ENCODE peak calls at places on chromosome 2, in eight cellular contexts. K is kidney; Z is RWPE1; Y is OCI-LY7; Q is CD4-positive, alpha-beta T cell; R is H9; C is upper lobe of right lung; F is psoas muscle. U is an unnamed sample.
A peak's percentile ranks its signal among the peaks of the same experiment; 100 is the strongest.

GRCh38 chr2:10433948-10434884 is 13.9 kb downstream of the ODC1 start:
- DNase-seq in K (no peak), Z (no peak), Y (no peak), Q (no peak), R (no peak), C (no peak), F (peak; percentile 40), U (no peak)

GRCh38 chr2:238269741-238270140 is 18.7 kb downstream of the PER2 start:
- DNase-seq in K (no peak), Z (no peak), Y (no peak), Q (no peak), R (no peak), C (no peak), F (no peak), U (no peak)

GRCh38 chr2:240211598-240212424 is 71.4 kb upstream of the OTOS start:
- DNase-seq in K (peak; percentile 55), Z (no peak), Y (no peak), Q (no peak), R (no peak), C (no peak), F (peak; percentile 47), U (no peak)

GRCh38 chr2:177553176-177553909 is 160.8 kb downstream of the AGPS start:
- DNase-seq in K (no peak), Z (peak; percentile 14), Y (no peak), Q (no peak), R (no peak), C (no peak), F (no peak), U (no peak)

GRCh38 chr2:70995227-70995729 is 605 bp upstream of the TEX261 start:
- DNase-seq in K (no peak), Z (peak; percentile 29), Y (peak; percentile 83), Q (peak; percentile 53), R (peak; percentile 52), C (peak; percentile 69), F (no peak), U (peak; percentile 69)

GRCh38 chr2:40243581-40243980 is 208.3 kb downstream of the SLC8A1 start:
- DNase-seq in K (no peak), Z (no peak), Y (no peak), Q (no peak), R (no peak), C (no peak), F (no peak), U (no peak)

GRCh38 chr2:12816379-12817306 is 99.9 kb downstream of the TRIB2 start:
- DNase-seq in K (no peak), Z (peak; percentile 71), Y (no peak), Q (no peak), R (no peak), C (no peak), F (no peak), U (no peak)

GRCh38 chr2:32947484-32948143 is 861 bp downstream of the LTBP1 start:
- DNase-seq in K (peak; percentile 76), Z (peak; percentile 44), Y (peak; percentile 88), Q (no peak), R (peak; percentile 73), C (peak; percentile 65), F (peak; percentile 61), U (no peak)

GRCh38 chr2:121356058-121356640 is 71.1 kb upstream of the TFCP2L1 start:
- DNase-seq in K (no peak), Z (peak; percentile 58), Y (peak; percentile 56), Q (no peak), R (peak; percentile 62), C (no peak), F (no peak), U (no peak)

DNA sequence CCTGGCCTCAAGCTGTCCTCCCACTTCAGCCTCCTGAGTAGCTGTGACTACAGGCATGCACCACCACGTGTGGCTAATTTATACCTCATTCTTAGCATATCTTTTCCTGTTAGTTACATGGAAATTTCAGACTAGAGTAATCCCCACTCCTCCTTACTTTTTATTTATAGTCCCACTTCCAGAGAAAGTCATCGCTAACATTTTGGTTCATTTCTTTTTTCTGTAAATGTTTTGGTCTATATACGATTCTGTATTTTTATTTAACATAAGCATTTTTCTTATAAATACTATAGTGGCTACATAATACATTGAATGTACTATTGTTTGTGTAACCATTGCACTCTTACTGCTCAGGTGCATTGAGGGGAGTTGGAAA is 42.3 kb downstream of the DDX1 start:
- DNase-seq in K (no peak), Z (no peak), Y (no peak), Q (no peak), R (no peak), C (no peak), F (no peak), U (no peak)
- H3K27ac ChIP-seq in K (no peak overlapping the region), Z (no peak overlapping the region), Y (no peak overlapping the region), Q (no peak overlapping the region), R (no peak overlapping the region), C (no peak overlapping the region), F (no peak overlapping the region), U (no peak overlapping the region)

DNA sequence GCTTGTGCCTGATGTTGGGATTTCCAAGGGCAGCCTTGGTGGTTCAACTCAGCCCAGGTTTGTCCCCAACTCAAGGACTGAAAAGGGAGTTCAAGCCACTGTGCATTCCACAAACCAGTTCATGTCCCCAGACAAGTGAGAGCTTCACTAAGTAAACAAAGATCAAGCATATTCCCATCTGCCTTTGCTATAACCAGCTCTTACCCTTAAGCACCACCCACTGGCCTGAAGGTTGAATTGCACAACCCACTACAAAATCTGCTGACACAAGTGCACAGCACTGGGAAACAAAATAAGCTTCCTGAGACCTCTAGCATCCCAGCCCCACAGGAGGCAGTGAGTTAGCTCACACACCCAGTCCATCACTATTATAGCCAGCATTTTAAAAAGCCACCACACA is 516.7 kb downstream of the NR4A2 start:
- DNase-seq in K (no peak), Z (no peak), Y (peak; percentile 29), Q (no peak), R (peak; percentile 63), C (no peak), F (no peak), U (no peak)
- TF ChIP-seq CTCF in K (peak; percentile 15), Z (no peak), Y (peak; percentile 72), Q (no peak), R (peak; percentile 70), C (no peak), F (no peak), U (no peak)

GRCh38 chr2:112216158-112216557 is 38.7 kb downstream of the ZC3H8 start:
- DNase-seq in K (no peak), Z (no peak), Y (no peak), Q (no peak), R (no peak), C (no peak), F (no peak), U (no peak)
- H3K27ac ChIP-seq in K (no peak overlapping the region), Z (no peak overlapping the region), Y (no peak overlapping the region), Q (no peak overlapping the region), R (no peak overlapping the region), C (no peak overlapping the region), F (no peak overlapping the region), U (no peak overlapping the region)

GRCh38 chr2:160581448-160581847 is 87.8 kb upstream of the RBMS1 start:
- DNase-seq in K (no peak), Z (no peak), Y (no peak), Q (no peak), R (peak; percentile 49), C (no peak), F (no peak), U (no peak)
- TF ChIP-seq CTCF in K (no peak), Z (no peak), Y (peak; percentile 20), Q (no peak), R (peak; percentile 68), C (no peak), F (no peak), U (no peak)

GRCh38 chr2:69618362-69618761 is 25.2 kb downstream of the AAK1 start:
- DNase-seq in K (no peak), Z (no peak), Y (no peak), Q (no peak), R (no peak), C (no peak), F (peak; percentile 65), U (no peak)
- H3K27ac ChIP-seq in K (no peak overlapping the region), Z (no peak overlapping the region), Y (no peak overlapping the region), Q (peak overlapping the region; percentile 13), R (no peak overlapping the region), C (no peak overlapping the region), F (no peak overlapping the region), U (no peak overlapping the region)

GRCh38 chr2:79099140-79099686 is 11.4 kb upstream of the REG1B start:
- DNase-seq in K (no peak), Z (no peak), Y (peak; percentile 45), Q (no peak), R (no peak), C (no peak), F (no peak), U (no peak)

GRCh38 chr2:79101024-79101423 is 13.2 kb upstream of the REG1B start:
- DNase-seq in K (no peak), Z (no peak), Y (no peak), Q (no peak), R (no peak), C (no peak), F (no peak), U (no peak)

GRCh38 chr2:79103199-79103598 is 15.4 kb upstream of the REG1B start:
- DNase-seq in K (no peak), Z (no peak), Y (no peak), Q (no peak), R (no peak), C (no peak), F (no peak), U (no peak)

GRCh38 chr2:79100301-79100700 is 12.5 kb upstream of the REG1B start:
- DNase-seq in K (no peak), Z (no peak), Y (peak; percentile 69), Q (no peak), R (no peak), C (no peak), F (no peak), U (no peak)

DNA sequence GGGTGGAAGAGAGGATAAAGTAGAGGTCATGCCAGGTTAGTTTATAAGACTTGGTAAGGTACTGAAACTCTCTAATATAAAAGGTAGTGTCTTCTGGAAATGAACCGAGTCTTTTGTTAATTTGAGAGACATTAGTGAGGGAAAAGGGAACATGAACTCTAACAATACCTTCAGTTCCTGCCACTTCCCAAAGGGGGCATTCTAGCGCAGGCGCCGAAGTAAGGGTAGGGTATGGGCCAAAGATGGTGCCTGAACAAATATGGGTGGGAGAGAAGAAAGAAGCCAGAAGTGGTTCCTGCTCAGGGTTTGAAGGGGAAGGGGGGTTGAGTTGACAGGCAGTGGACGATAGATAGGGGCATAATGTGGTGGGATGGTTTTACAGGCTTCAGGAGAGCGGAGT is 10.1 kb upstream of the REG1B start:
- DNase-seq in K (no peak), Z (no peak), Y (no peak), Q (no peak), R (no peak), C (no peak), F (no peak), U (no peak)
- TF ChIP-seq CTCF in K (no peak), Z (no peak), Y (peak; percentile 46), Q (no peak), R (peak; percentile 37), C (no peak), F (no peak), U (no peak)

DNA sequence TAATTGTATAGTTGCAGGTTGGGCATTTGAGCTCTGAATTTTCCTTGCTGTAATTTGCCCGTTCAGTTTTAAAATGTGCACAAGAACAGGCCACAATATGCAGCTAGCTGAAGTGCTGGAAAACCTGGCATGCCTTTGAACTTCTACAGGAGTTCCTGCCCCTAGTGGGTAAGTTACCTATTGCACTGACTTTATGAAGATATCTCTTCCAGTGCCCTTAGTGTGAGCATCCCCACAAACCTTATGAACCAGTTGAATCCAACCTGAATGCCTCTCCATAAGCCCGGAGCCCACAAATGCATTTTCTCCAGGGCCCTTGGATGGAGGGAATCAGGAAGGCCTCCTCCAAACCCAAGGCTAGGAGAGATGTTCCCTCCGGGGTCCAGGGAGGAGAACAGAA is 106.8 kb downstream of the XRCC5 start:
- DNase-seq in K (no peak), Z (peak; percentile 17), Y (peak; percentile 45), Q (no peak), R (no peak), C (no peak), F (no peak), U (no peak)
- H3K27ac ChIP-seq in K (no peak overlapping the region), Z (peak overlapping the region; percentile 4), Y (no peak overlapping the region), Q (no peak overlapping the region), R (no peak overlapping the region), C (no peak overlapping the region), F (no peak overlapping the region), U (no peak overlapping the region)

U was measured in coronary artery.